ENCODE peak calls at places on chromosome 6, in five cellular contexts. One of them, this sample, is unnamed.

GRCh38 chr6:75029333-75029732 is 176.5 kb downstream of the COL12A1 start:
- DNase-seq in H1: no peak
- DNase-seq in H9: no peak
- DNase-seq in neuronal stem cell: no peak
- DNase-seq in mesendoderm: no peak
- DNase-seq in this sample: no peak

GRCh38 chr6:25652007-25652515 is at the start of gene SCGN:
- DNase-seq in H1: peak
- DNase-seq in mesendoderm: peak
- DNase-seq in H9: peak
- DNase-seq in neuronal stem cell: peak
- DNase-seq in this sample: peak

GRCh38 chr6:25441658-25442276 is 162.6 kb downstream of the CARMIL1 start:
- DNase-seq in mesendoderm: no peak
- DNase-seq in neuronal stem cell: no peak
- DNase-seq in H9: no peak
- DNase-seq in H1: no peak
- DNase-seq in this sample: no peak

GRCh38 chr6:37283786-37284185 is 25.8 kb upstream of the TMEM217 start:
- DNase-seq in H9: no peak
- DNase-seq in H1: no peak
- DNase-seq in neuronal stem cell: no peak
- DNase-seq in mesendoderm: no peak
- DNase-seq in this sample: no peak

GRCh38 chr6:48714286-48715049 is 603.5 kb upstream of the PTCHD4 start:
- DNase-seq in neuronal stem cell: no peak
- DNase-seq in H1: no peak
- DNase-seq in mesendoderm: peak
- DNase-seq in H9: no peak
- DNase-seq in this sample: no peak

GRCh38 chr6:53628354-53629119 is 37.0 kb downstream of the KLHL31 start:
- DNase-seq in neuronal stem cell: no peak
- DNase-seq in mesendoderm: no peak
- DNase-seq in H9: no peak
- DNase-seq in H1: no peak
- DNase-seq in this sample: peak

GRCh38 chr6:26300043-26300331 is 65.0 kb upstream of the BTN3A2 start:
- DNase-seq in neuronal stem cell: no peak
- DNase-seq in H9: no peak
- DNase-seq in H1: no peak
- DNase-seq in mesendoderm: no peak
- DNase-seq in this sample: no peak

GRCh38 chr6:105384004-105384403 is 18.9 kb downstream of the PREP start:
- DNase-seq in neuronal stem cell: no peak
- DNase-seq in H9: no peak
- DNase-seq in mesendoderm: peak
- DNase-seq in H1: no peak
- DNase-seq in this sample: no peak

GRCh38 chr6:127117979-127118504 is 429 bp upstream of the RSPO3 start:
- DNase-seq in neuronal stem cell: peak
- DNase-seq in H1: no peak
- DNase-seq in H9: no peak
- DNase-seq in mesendoderm: no peak
- DNase-seq in this sample: no peak

GRCh38 chr6:42788671-42789070 is 6.8 kb downstream of the BICRAL start:
- DNase-seq in H9: no peak
- DNase-seq in mesendoderm: peak
- DNase-seq in H1: no peak
- DNase-seq in neuronal stem cell: no peak
- DNase-seq in this sample: no peak

GRCh38 chr6:16576391-16577368 is 184.6 kb downstream of the ATXN1 start:
- DNase-seq in neuronal stem cell: no peak
- DNase-seq in H9: no peak
- DNase-seq in H1: no peak
- DNase-seq in mesendoderm: no peak
- DNase-seq in this sample: no peak

GRCh38 chr6:49341869-49342268 is 121.2 kb downstream of the MMUT start:
- DNase-seq in H9: no peak
- DNase-seq in mesendoderm: no peak
- DNase-seq in H1: no peak
- DNase-seq in neuronal stem cell: no peak
- DNase-seq in this sample: no peak

GRCh38 chr6:21479140-21479539 is 114.4 kb upstream of the SOX4 start:
- DNase-seq in neuronal stem cell: no peak
- DNase-seq in mesendoderm: no peak
- DNase-seq in H9: no peak
- DNase-seq in H1: no peak
- DNase-seq in this sample: peak

GRCh38 chr6:155461636-155462035 is 6.0 kb upstream of the NOX3 start:
- DNase-seq in mesendoderm: no peak
- DNase-seq in neuronal stem cell: no peak
- DNase-seq in H9: no peak
- DNase-seq in H1: no peak
- DNase-seq in this sample: peak

GRCh38 chr6:33683051-33683571 is 28.4 kb downstream of the UQCC2 start:
- DNase-seq in mesendoderm: no peak
- DNase-seq in neuronal stem cell: no peak
- DNase-seq in H9: no peak
- DNase-seq in H1: no peak
- DNase-seq in this sample: no peak

GRCh38 chr6:70479236-70479635 is 65.9 kb downstream of the FAM135A start:
- DNase-seq in neuronal stem cell: no peak
- DNase-seq in mesendoderm: no peak
- DNase-seq in H1: no peak
- DNase-seq in H9: no peak
- DNase-seq in this sample: peak

GRCh38 chr6:139278190-139278589 is 13.6 kb downstream of the TXLNB start:
- DNase-seq in neuronal stem cell: no peak
- DNase-seq in H9: no peak
- DNase-seq in H1: no peak
- DNase-seq in mesendoderm: peak
- DNase-seq in this sample: peak

GRCh38 chr6:42821846-42822245 is 40.0 kb downstream of the BICRAL start:
- DNase-seq in H9: no peak
- DNase-seq in mesendoderm: no peak
- DNase-seq in H1: no peak
- DNase-seq in neuronal stem cell: no peak
- DNase-seq in this sample: peak

GRCh38 chr6:76876922-76877553 is 586.3 kb downstream of the HTR1B start:
- DNase-seq in neuronal stem cell: peak
- DNase-seq in mesendoderm: peak
- DNase-seq in H1: peak
- DNase-seq in H9: peak
- DNase-seq in this sample: peak

GRCh38 chr6:112640895-112641294 is 293.8 kb downstream of the RFPL4B start:
- DNase-seq in H1: no peak
- DNase-seq in H9: no peak
- DNase-seq in neuronal stem cell: no peak
- DNase-seq in mesendoderm: no peak
- DNase-seq in this sample: peak

GRCh38 chr6:166489301-166490155 is 97.0 kb downstream of the RAMACL start:
- DNase-seq in H1: no peak
- DNase-seq in mesendoderm: peak
- DNase-seq in H9: no peak
- DNase-seq in neuronal stem cell: no peak
- DNase-seq in this sample: no peak

GRCh38 chr6:73580247-73581149 is 59.7 kb upstream of the EEF1A1 start:
- DNase-seq in H1: peak
- DNase-seq in H9: peak
- DNase-seq in mesendoderm: peak
- DNase-seq in neuronal stem cell: peak
- DNase-seq in this sample: peak
- H2BK120ac ChIP-seq in H1: peak
- H2BK120ac ChIP-seq in H9: peak
- H2BK120ac ChIP-seq in mesendoderm: peak
- H2BK120ac ChIP-seq in neuronal stem cell: no peak
- H2BK120ac ChIP-seq in this sample: peak

GRCh38 chr6:41120058-41120457 is 34.1 kb downstream of the TREML1 start:
- DNase-seq in mesendoderm: no peak
- DNase-seq in H1: no peak
- DNase-seq in neuronal stem cell: no peak
- DNase-seq in H9: no peak
- DNase-seq in this sample: no peak

GRCh38 chr6:41125282-41125681 is 28.9 kb downstream of the TREML1 start:
- DNase-seq in neuronal stem cell: no peak
- DNase-seq in H1: no peak
- DNase-seq in mesendoderm: no peak
- DNase-seq in H9: no peak
- DNase-seq in this sample: no peak

GRCh38 chr6:41122373-41122772 is 31.8 kb downstream of the TREML1 start:
- DNase-seq in H9: no peak
- DNase-seq in mesendoderm: no peak
- DNase-seq in neuronal stem cell: no peak
- DNase-seq in H1: no peak
- DNase-seq in this sample: peak

GRCh38 chr6:41122918-41123317 is 31.2 kb downstream of the TREML1 start:
- DNase-seq in H9: no peak
- DNase-seq in mesendoderm: no peak
- DNase-seq in H1: no peak
- DNase-seq in neuronal stem cell: no peak
- DNase-seq in this sample: no peak

DNA sequence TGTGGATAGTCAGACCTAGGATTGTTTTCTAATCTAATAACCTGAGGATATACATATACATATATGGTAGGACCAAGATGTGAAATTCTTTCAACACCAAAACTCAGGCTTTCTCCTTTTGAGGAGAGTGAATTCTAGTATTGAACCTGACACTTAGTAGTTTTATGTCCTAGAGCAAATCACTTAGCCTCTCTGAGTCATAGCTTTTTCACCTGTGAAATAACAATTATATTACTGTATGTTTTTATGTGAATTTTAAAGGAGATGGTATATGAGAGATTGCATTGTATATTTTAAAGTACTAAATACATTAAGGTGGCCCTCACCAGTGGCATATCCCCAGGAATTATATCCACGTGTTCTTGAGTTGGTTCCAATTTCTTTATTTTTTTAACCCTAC is 34.6 kb downstream of the TREML1 start:
- DNase-seq in H1: no peak
- DNase-seq in neuronal stem cell: no peak
- DNase-seq in mesendoderm: no peak
- DNase-seq in H9: no peak
- DNase-seq in this sample: no peak
- H3K4me2 ChIP-seq in H1: no peak
- H3K4me2 ChIP-seq in neuronal stem cell: no peak
- H3K4me2 ChIP-seq in mesendoderm: no peak
- H3K4me2 ChIP-seq in H9: no peak
- H3K4me2 ChIP-seq in this sample: no peak

DNA sequence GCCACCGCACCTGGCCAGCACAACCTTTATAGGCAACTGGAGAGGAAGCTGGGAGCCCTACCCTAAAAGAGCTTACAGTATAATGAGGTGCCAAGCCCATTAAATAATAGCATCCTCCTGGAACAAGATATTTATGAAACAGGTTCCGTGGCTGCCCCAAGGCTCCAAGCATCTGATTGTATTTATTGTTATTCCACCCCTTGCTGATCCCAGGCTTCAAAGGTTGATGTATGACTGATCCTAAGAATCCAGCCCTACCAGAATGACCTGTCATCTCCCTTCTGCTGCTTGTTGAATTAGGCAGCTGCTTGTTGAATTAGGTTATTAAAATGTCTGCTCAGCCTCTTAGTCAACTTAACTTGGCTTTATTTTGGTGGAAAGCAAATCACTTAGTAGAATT is 35.2 kb upstream of the SASH1 start:
- DNase-seq in H1: no peak
- DNase-seq in H9: no peak
- DNase-seq in mesendoderm: peak
- DNase-seq in neuronal stem cell: no peak
- DNase-seq in this sample: peak
- H2AK5ac ChIP-seq in H1: no peak
- H2AK5ac ChIP-seq in H9: no peak
- H2AK5ac ChIP-seq in mesendoderm: no peak
- H2AK5ac ChIP-seq in neuronal stem cell: no peak
- H2AK5ac ChIP-seq in this sample: peak

GRCh38 chr6:31713465-31713864 is 1.7 kb upstream of the LY6G6D start:
- DNase-seq in H9: no peak
- DNase-seq in neuronal stem cell: no peak
- DNase-seq in mesendoderm: no peak
- DNase-seq in H1: no peak
- DNase-seq in this sample: no peak
- H2BK120ac ChIP-seq in H9: no peak
- H2BK120ac ChIP-seq in neuronal stem cell: no peak
- H2BK120ac ChIP-seq in mesendoderm: peak
- H2BK120ac ChIP-seq in H1: no peak
- H2BK120ac ChIP-seq in this sample: no peak

GRCh38 chr6:140490086-140490485 is 1115.6 kb upstream of the CITED2 start:
- DNase-seq in H9: no peak
- DNase-seq in mesendoderm: no peak
- DNase-seq in H1: no peak
- DNase-seq in neuronal stem cell: no peak
- DNase-seq in this sample: peak

GRCh38 chr6:140499607-140500006 is 1125.2 kb upstream of the CITED2 start:
- DNase-seq in H1: no peak
- DNase-seq in mesendoderm: no peak
- DNase-seq in H9: no peak
- DNase-seq in neuronal stem cell: no peak
- DNase-seq in this sample: no peak

DNA sequence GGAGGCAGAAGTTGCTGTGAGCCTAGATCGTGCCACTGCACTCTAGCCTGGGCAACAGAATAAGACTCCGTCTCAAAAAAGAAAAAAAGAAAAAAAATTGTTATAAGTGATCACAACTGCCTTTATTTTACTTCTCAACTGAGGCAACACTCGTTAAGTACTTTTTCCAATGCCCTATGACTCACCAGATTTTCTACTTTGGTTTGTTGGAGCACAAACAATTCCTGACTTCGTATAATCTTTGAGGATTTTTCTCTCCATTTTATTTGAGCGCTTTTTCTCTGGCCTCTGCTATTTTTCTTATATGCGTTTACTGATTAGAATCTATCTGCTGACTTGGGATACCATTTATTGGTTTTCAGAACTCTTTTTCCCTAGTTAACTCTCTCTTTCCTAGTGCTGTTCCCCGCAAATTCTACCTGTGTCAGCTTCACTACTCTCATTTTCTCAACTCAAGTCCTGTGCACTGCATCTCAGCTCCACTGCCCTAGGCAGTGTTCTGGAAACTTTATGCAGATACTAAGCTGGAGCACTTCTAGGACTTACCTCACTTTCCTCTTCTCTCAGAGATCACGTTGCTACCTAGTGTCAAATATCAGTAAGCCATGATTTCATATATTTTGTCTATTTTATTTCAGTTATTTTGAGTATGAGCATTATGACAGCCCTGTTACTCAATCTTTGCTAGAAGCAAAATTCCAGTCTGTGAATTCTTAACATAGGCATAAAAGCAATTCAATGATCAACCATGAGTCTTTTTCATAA is 1120.1 kb upstream of the CITED2 start:
- DNase-seq in neuronal stem cell: no peak
- DNase-seq in H1: no peak
- DNase-seq in mesendoderm: no peak
- DNase-seq in H9: no peak
- DNase-seq in this sample: no peak
- H3K4me2 ChIP-seq in neuronal stem cell: no peak
- H3K4me2 ChIP-seq in H1: no peak
- H3K4me2 ChIP-seq in mesendoderm: no peak
- H3K4me2 ChIP-seq in H9: no peak
- H3K4me2 ChIP-seq in this sample: no peak